ENCODE peak calls at places on chromosomes 2 and 18, in seven cellular contexts. G, L, C, Q, J, R and N are unnamed samples.

GRCh38 chr2:36376992-36377738 is 21.6 kb downstream of the CRIM1 start:
- DNase-seq in G (no peak), L (peak), C (peak), Q (no peak), J (no peak), R (peak), N (no peak)

GRCh38 chr2:39176997-39177396 is 56.1 kb upstream of the SOS1 start:
- DNase-seq in G (no peak), L (no peak), C (no peak), Q (no peak), J (no peak), R (no peak), N (no peak)

GRCh38 chr2:38386377-38386776 is 9.3 kb upstream of the ATL2 start:
- DNase-seq in G (no peak), L (no peak), C (no peak), Q (no peak), J (no peak), R (no peak), N (no peak)

GRCh38 chr2:201414099-201415023 is 36.9 kb downstream of the TRAK2 start:
- DNase-seq in G (no peak), L (no peak), C (no peak), Q (peak), J (no peak), R (no peak), N (no peak)

GRCh38 chr2:20430461-20431302 is 16.2 kb upstream of the RHOB start:
- DNase-seq in G (no peak), L (no peak), C (no peak), Q (peak), J (no peak), R (no peak), N (no peak)

GRCh38 chr2:237471457-237472186 is 15.4 kb upstream of the MLPH start:
- DNase-seq in G (no peak), L (peak), C (peak), Q (peak), J (no peak), R (peak), N (no peak)

GRCh38 chr18:73805991-73806390 is 341.6 kb downstream of the FBXO15 start:
- DNase-seq in G (no peak), L (no peak), C (no peak), Q (no peak), J (no peak), R (no peak), N (no peak)

GRCh38 chr18:50373531-50373930 is 1.3 kb upstream of the SKA1 start:
- DNase-seq in G (no peak), L (no peak), C (no peak), Q (no peak), J (no peak), R (no peak), N (no peak)

GRCh38 chr2:184611221-184612085 is 13.1 kb downstream of the ZNF804A start:
- DNase-seq in G (peak), L (no peak), C (no peak), Q (peak), J (no peak), R (peak), N (no peak)

GRCh38 chr2:75221872-75222271 is 22.6 kb upstream of the TACR1 start:
- DNase-seq in G (peak), L (no peak), C (no peak), Q (peak), J (peak), R (peak), N (no peak)

GRCh38 chr2:178836807-178837206 is 29.6 kb upstream of the TTN start:
- DNase-seq in G (no peak), L (no peak), C (no peak), Q (no peak), J (no peak), R (peak), N (no peak)

GRCh38 chr2:64972856-64973255 is 16.3 kb upstream of the SLC1A4 start:
- DNase-seq in G (no peak), L (no peak), C (no peak), Q (peak), J (peak), R (no peak), N (no peak)

GRCh38 chr2:31347788-31348187 is 66.8 kb downstream of the XDH start:
- DNase-seq in G (peak), L (no peak), C (no peak), Q (peak), J (peak), R (no peak), N (no peak)

GRCh38 chr18:62452280-62452824 is 70.5 kb upstream of the ZCCHC2 start:
- DNase-seq in G (peak), L (peak), C (no peak), Q (peak), J (no peak), R (no peak), N (no peak)
- H3K4me3 ChIP-seq in G (no peak), L (no peak), C (no peak), Q (no peak), J (no peak), R (no peak), N (no peak)

GRCh38 chr2:230439590-230439989 is 23.6 kb downstream of the SP100 start:
- DNase-seq in G (no peak), L (no peak), C (no peak), Q (no peak), J (no peak), R (no peak), N (no peak)
- H3K4me3 ChIP-seq in G (no peak), L (no peak), C (no peak), Q (no peak), J (no peak), R (no peak), N (no peak)

GRCh38 chr18:79786781-79787526 is 10.8 kb upstream of the KCNG2 start:
- DNase-seq in G (peak), L (no peak), C (no peak), Q (peak), J (no peak), R (no peak), N (no peak)

GRCh38 chr18:79789091-79789891 is 8.4 kb upstream of the KCNG2 start:
- DNase-seq in G (no peak), L (no peak), C (no peak), Q (no peak), J (no peak), R (no peak), N (no peak)

GRCh38 chr18:79787527-79788095 is 10.1 kb upstream of the KCNG2 start:
- DNase-seq in G (no peak), L (no peak), C (no peak), Q (no peak), J (no peak), R (no peak), N (no peak)

GRCh38 chr18:79789901-79790885 is 7.5 kb upstream of the KCNG2 start:
- DNase-seq in G (no peak), L (no peak), C (no peak), Q (no peak), J (no peak), R (no peak), N (no peak)

GRCh38 chr18:79788096-79789085 is 9.3 kb upstream of the KCNG2 start:
- DNase-seq in G (no peak), L (no peak), C (no peak), Q (no peak), J (no peak), R (no peak), N (no peak)
- H3K4me3 ChIP-seq in G (peak), L (no peak), C (peak), Q (no peak), J (no peak), R (peak), N (no peak)

DNA sequence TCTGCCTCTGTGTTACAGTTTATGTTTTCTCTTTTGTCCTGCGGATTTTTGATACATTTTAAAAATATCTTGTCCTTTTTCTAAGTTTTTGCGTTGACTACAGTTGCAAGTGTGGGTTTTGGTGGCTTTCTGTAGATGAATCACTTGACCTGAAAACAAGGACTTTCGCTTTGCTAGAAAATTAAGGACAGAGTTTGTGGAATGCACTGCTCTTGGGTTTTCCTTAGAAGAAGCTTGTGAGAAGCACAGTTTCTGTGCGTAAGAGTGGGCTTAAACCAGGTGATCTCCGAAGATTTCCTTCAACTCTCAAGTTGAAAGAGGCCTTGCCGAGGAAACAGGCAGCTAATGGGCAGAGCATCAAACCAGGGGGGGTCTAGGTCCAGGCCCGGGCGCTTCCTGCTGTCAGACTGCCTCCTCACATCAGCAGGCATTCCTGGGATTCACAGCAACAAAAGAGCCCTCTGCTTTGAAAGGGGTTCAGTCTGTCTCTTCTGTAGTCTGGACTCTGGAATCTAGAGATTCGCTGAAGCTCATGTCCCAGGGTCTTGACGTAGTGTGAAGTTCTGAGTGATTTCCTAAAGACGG is 17.3 kb downstream of the NCK2 start:
- DNase-seq in G (no peak), L (no peak), C (no peak), Q (peak), J (no peak), R (no peak), N (no peak)
- H3K4me3 ChIP-seq in G (no peak), L (no peak), C (no peak), Q (no peak), J (no peak), R (no peak), N (no peak)

GRCh38 chr2:26850002-26850431 is 2.1 kb downstream of the DPYSL5 start:
- DNase-seq in G (no peak), L (no peak), C (no peak), Q (no peak), J (no peak), R (no peak), N (no peak)
- H3K4me3 ChIP-seq in G (no peak), L (no peak), C (no peak), Q (no peak), J (no peak), R (peak), N (no peak)

GRCh38 chr2:62662548-62662947 is 43.0 kb upstream of the EHBP1 start:
- DNase-seq in G (no peak), L (no peak), C (no peak), Q (no peak), J (no peak), R (no peak), N (no peak)

GRCh38 chr2:62662131-62662530 is 43.4 kb upstream of the EHBP1 start:
- DNase-seq in G (no peak), L (no peak), C (no peak), Q (no peak), J (no peak), R (no peak), N (no peak)

GRCh38 chr2:62660582-62661262 is 44.8 kb upstream of the EHBP1 start:
- DNase-seq in G (peak), L (no peak), C (no peak), Q (peak), J (no peak), R (no peak), N (no peak)

GRCh38 chr2:62660087-62660486 is 45.4 kb upstream of the EHBP1 start:
- DNase-seq in G (no peak), L (no peak), C (no peak), Q (no peak), J (no peak), R (no peak), N (no peak)

GRCh38 chr2:62661263-62661635 is 44.3 kb upstream of the EHBP1 start:
- DNase-seq in G (no peak), L (no peak), C (no peak), Q (no peak), J (no peak), R (no peak), N (no peak)
- H3K4me3 ChIP-seq in G (no peak), L (no peak), C (no peak), Q (no peak), J (no peak), R (no peak), N (no peak)

GRCh38 chr2:209973328-209973727 is 29.1 kb upstream of the RPE start:
- DNase-seq in G (no peak), L (no peak), C (no peak), Q (no peak), J (no peak), R (no peak), N (no peak)
- H3K4me3 ChIP-seq in G (no peak), L (no peak), C (no peak), Q (no peak), J (no peak), R (no peak), N (no peak)